ENCODE peak calls at places on chromosomes 5 and 9, in six cellular contexts. One of them, this sample, is unnamed.
A peak's percentile ranks its signal among the peaks of the same experiment; 100 is the strongest.

GRCh38 chr5:1312993-1313833 is 18.3 kb upstream of the TERT start:
- DNase-seq in tibial artery: peak; percentile 48
- DNase-seq in stomach: peak; percentile 23
- DNase-seq in MM.1S: peak; percentile 98
- DNase-seq in osteoblast: no peak
- DNase-seq in thyroid gland: no peak
- DNase-seq in this sample: no peak

GRCh38 chr9:1718836-1719235 is 296.3 kb upstream of the SMARCA2 start:
- DNase-seq in osteoblast: no peak
- DNase-seq in tibial artery: no peak
- DNase-seq in stomach: no peak
- DNase-seq in MM.1S: no peak
- DNase-seq in thyroid gland: no peak
- DNase-seq in this sample: no peak

GRCh38 chr5:9363026-9363793 is 182.7 kb downstream of the SEMA5A start:
- DNase-seq in osteoblast: no peak
- DNase-seq in stomach: no peak
- DNase-seq in thyroid gland: no peak
- DNase-seq in tibial artery: no peak
- DNase-seq in MM.1S: peak; percentile 74
- DNase-seq in this sample: no peak

GRCh38 chr9:130192600-130192999 is 20.4 kb downstream of the NCS1 start:
- DNase-seq in osteoblast: no peak
- DNase-seq in tibial artery: no peak
- DNase-seq in thyroid gland: no peak
- DNase-seq in MM.1S: no peak
- DNase-seq in stomach: no peak
- DNase-seq in this sample: no peak

GRCh38 chr5:68141494-68141893 is 74.1 kb upstream of the PIK3R1 start:
- DNase-seq in MM.1S: peak; percentile 32
- DNase-seq in thyroid gland: no peak
- DNase-seq in tibial artery: no peak
- DNase-seq in osteoblast: peak; percentile 66
- DNase-seq in stomach: no peak
- DNase-seq in this sample: no peak

GRCh38 chr5:139895647-139896046 is 100.0 kb downstream of the PSD2 start:
- DNase-seq in MM.1S: no peak
- DNase-seq in tibial artery: peak; percentile 16
- DNase-seq in stomach: no peak
- DNase-seq in thyroid gland: no peak
- DNase-seq in osteoblast: no peak
- DNase-seq in this sample: no peak

GRCh38 chr5:155878991-155879575 is 447.9 kb upstream of the SGCD start:
- DNase-seq in osteoblast: peak; percentile 35
- DNase-seq in tibial artery: no peak
- DNase-seq in stomach: no peak
- DNase-seq in MM.1S: no peak
- DNase-seq in thyroid gland: no peak
- DNase-seq in this sample: no peak

GRCh38 chr5:23977996-23978395 is 470.6 kb downstream of the PRDM9 start:
- DNase-seq in osteoblast: no peak
- DNase-seq in thyroid gland: no peak
- DNase-seq in tibial artery: no peak
- DNase-seq in MM.1S: peak; percentile 60
- DNase-seq in stomach: no peak
- DNase-seq in this sample: no peak

GRCh38 chr5:61974680-61975079 is 331.3 kb upstream of the KIF2A start:
- DNase-seq in MM.1S: peak; percentile 21
- DNase-seq in thyroid gland: no peak
- DNase-seq in osteoblast: no peak
- DNase-seq in stomach: no peak
- DNase-seq in tibial artery: no peak
- DNase-seq in this sample: no peak

GRCh38 chr9:92120138-92120537 is 4.9 kb upstream of the SPTLC1 start:
- DNase-seq in MM.1S: no peak
- DNase-seq in thyroid gland: no peak
- DNase-seq in tibial artery: no peak
- DNase-seq in osteoblast: no peak
- DNase-seq in stomach: no peak
- DNase-seq in this sample: no peak

GRCh38 chr9:17116400-17116837 is 18.4 kb upstream of the CNTLN start:
- DNase-seq in stomach: no peak
- DNase-seq in thyroid gland: no peak
- DNase-seq in MM.1S: peak; percentile 32
- DNase-seq in osteoblast: peak; percentile 71
- DNase-seq in tibial artery: no peak
- DNase-seq in this sample: no peak

GRCh38 chr5:138438724-138439536 is at the start of gene REEP2:
- DNase-seq in tibial artery: peak; percentile 69
- DNase-seq in thyroid gland: peak; percentile 57
- DNase-seq in stomach: peak; percentile 55
- DNase-seq in MM.1S: peak; percentile 65
- DNase-seq in osteoblast: peak; percentile 98
- DNase-seq in this sample: no peak

GRCh38 chr5:62922191-62922590 is 343.6 kb downstream of the LRRC70 start:
- DNase-seq in tibial artery: no peak
- DNase-seq in thyroid gland: no peak
- DNase-seq in osteoblast: no peak
- DNase-seq in MM.1S: no peak
- DNase-seq in stomach: no peak
- DNase-seq in this sample: no peak

GRCh38 chr9:75096796-75097195 is 8.5 kb downstream of the OSTF1 start:
- DNase-seq in MM.1S: no peak
- DNase-seq in osteoblast: no peak
- DNase-seq in tibial artery: no peak
- DNase-seq in thyroid gland: no peak
- DNase-seq in stomach: no peak
- DNase-seq in this sample: no peak

DNA sequence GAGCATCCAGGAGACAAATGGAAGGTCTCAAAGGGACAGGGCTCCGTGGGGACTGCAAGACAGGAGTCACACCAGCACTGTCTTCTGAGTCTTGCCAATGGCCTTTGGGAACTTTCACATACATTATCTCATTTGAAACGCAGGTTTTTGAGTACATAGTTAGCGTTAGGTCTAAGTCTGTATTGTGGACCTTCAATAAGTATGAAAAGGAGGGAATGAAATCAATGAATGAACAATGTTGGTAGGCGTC is 442 bp upstream of the DCTN4 start:
- DNase-seq in MM.1S: no peak
- DNase-seq in tibial artery: no peak
- DNase-seq in osteoblast: no peak
- DNase-seq in thyroid gland: no peak
- DNase-seq in stomach: no peak
- DNase-seq in this sample: no peak
- H3K4me1 ChIP-seq in MM.1S: peaks cover 11% of the 10 kb centered on the region
- H3K4me1 ChIP-seq in tibial artery: peaks cover 12% of the 10 kb centered on the region
- H3K4me1 ChIP-seq in osteoblast: peaks cover 28% of the 10 kb centered on the region
- H3K4me1 ChIP-seq in thyroid gland: peaks cover 18% of the 10 kb centered on the region
- H3K4me1 ChIP-seq in stomach: peaks cover 26% of the 10 kb centered on the region
- H3K4me1 ChIP-seq in this sample: peaks cover 4% of the 10 kb centered on the region

GRCh38 chr5:67012241-67012640 is 184.4 kb downstream of the CD180 start:
- DNase-seq in stomach: no peak
- DNase-seq in osteoblast: no peak
- DNase-seq in tibial artery: no peak
- DNase-seq in MM.1S: no peak
- DNase-seq in thyroid gland: no peak
- DNase-seq in this sample: no peak

GRCh38 chr5:67013719-67014118 is 182.9 kb downstream of the CD180 start:
- DNase-seq in tibial artery: no peak
- DNase-seq in MM.1S: no peak
- DNase-seq in thyroid gland: no peak
- DNase-seq in stomach: no peak
- DNase-seq in osteoblast: no peak
- DNase-seq in this sample: no peak

GRCh38 chr5:67014191-67014590 is 182.4 kb downstream of the CD180 start:
- DNase-seq in stomach: no peak
- DNase-seq in MM.1S: no peak
- DNase-seq in thyroid gland: no peak
- DNase-seq in tibial artery: no peak
- DNase-seq in osteoblast: no peak
- DNase-seq in this sample: no peak

GRCh38 chr5:67014957-67015400 is 181.6 kb downstream of the CD180 start:
- DNase-seq in osteoblast: no peak
- DNase-seq in tibial artery: no peak
- DNase-seq in MM.1S: no peak
- DNase-seq in stomach: peak; percentile 56
- DNase-seq in thyroid gland: peak; percentile 26
- DNase-seq in this sample: no peak

GRCh38 chr5:67015577-67016290 is 180.9 kb downstream of the CD180 start:
- DNase-seq in stomach: no peak
- DNase-seq in MM.1S: no peak
- DNase-seq in osteoblast: no peak
- DNase-seq in tibial artery: no peak
- DNase-seq in thyroid gland: no peak
- DNase-seq in this sample: no peak
- H3K4me3 ChIP-seq in stomach: peak overlapping the region; percentile 30
- H3K4me3 ChIP-seq in MM.1S: no peak overlapping the region
- H3K4me3 ChIP-seq in osteoblast: peak overlapping the region; percentile 56
- H3K4me3 ChIP-seq in tibial artery: peak overlapping the region; percentile 52
- H3K4me3 ChIP-seq in thyroid gland: no peak overlapping the region
- H3K4me3 ChIP-seq in this sample: no peak overlapping the region

GRCh38 chr9:70045452-70045851 is 1.8 kb downstream of the MAMDC2 start:
- DNase-seq in stomach: no peak
- DNase-seq in thyroid gland: no peak
- DNase-seq in tibial artery: no peak
- DNase-seq in MM.1S: no peak
- DNase-seq in osteoblast: peak; percentile 25
- DNase-seq in this sample: no peak
- H3K4me1 ChIP-seq in stomach: peaks cover 14% of the 10 kb centered on the region
- H3K4me1 ChIP-seq in thyroid gland: peaks cover 13% of the 10 kb centered on the region
- H3K4me1 ChIP-seq in tibial artery: peaks cover 71% of the 10 kb centered on the region
- H3K4me1 ChIP-seq in MM.1S: peaks cover 38% of the 10 kb centered on the region
- H3K4me1 ChIP-seq in osteoblast: peaks cover 29% of the 10 kb centered on the region
- H3K4me1 ChIP-seq in this sample: no peaks in the 10 kb centered on the region

GRCh38 chr5:177612215-177612673 is 12.3 kb downstream of the B4GALT7 start:
- DNase-seq in thyroid gland: no peak
- DNase-seq in tibial artery: no peak
- DNase-seq in stomach: no peak
- DNase-seq in osteoblast: no peak
- DNase-seq in MM.1S: no peak
- DNase-seq in this sample: no peak
- H3K4me3 ChIP-seq in thyroid gland: no peak overlapping the region
- H3K4me3 ChIP-seq in tibial artery: no peak overlapping the region
- H3K4me3 ChIP-seq in stomach: no peak overlapping the region
- H3K4me3 ChIP-seq in osteoblast: no peak overlapping the region
- H3K4me3 ChIP-seq in MM.1S: no peak overlapping the region
- H3K4me3 ChIP-seq in this sample: no peak overlapping the region

GRCh38 chr5:133890308-133890707 is 78.1 kb downstream of the C5orf15 start:
- DNase-seq in tibial artery: no peak
- DNase-seq in osteoblast: no peak
- DNase-seq in MM.1S: no peak
- DNase-seq in thyroid gland: no peak
- DNase-seq in stomach: no peak
- DNase-seq in this sample: no peak

GRCh38 chr5:133891390-133891789 is 77.0 kb downstream of the C5orf15 start:
- DNase-seq in MM.1S: no peak
- DNase-seq in stomach: no peak
- DNase-seq in osteoblast: no peak
- DNase-seq in thyroid gland: no peak
- DNase-seq in tibial artery: no peak
- DNase-seq in this sample: no peak

GRCh38 chr5:133888625-133888991 is 79.8 kb downstream of the C5orf15 start:
- DNase-seq in thyroid gland: no peak
- DNase-seq in osteoblast: no peak
- DNase-seq in MM.1S: no peak
- DNase-seq in stomach: no peak
- DNase-seq in tibial artery: no peak
- DNase-seq in this sample: no peak

GRCh38 chr5:133890776-133891280 is 77.6 kb downstream of the C5orf15 start:
- DNase-seq in tibial artery: no peak
- DNase-seq in thyroid gland: no peak
- DNase-seq in osteoblast: no peak
- DNase-seq in stomach: no peak
- DNase-seq in MM.1S: no peak
- DNase-seq in this sample: no peak

DNA sequence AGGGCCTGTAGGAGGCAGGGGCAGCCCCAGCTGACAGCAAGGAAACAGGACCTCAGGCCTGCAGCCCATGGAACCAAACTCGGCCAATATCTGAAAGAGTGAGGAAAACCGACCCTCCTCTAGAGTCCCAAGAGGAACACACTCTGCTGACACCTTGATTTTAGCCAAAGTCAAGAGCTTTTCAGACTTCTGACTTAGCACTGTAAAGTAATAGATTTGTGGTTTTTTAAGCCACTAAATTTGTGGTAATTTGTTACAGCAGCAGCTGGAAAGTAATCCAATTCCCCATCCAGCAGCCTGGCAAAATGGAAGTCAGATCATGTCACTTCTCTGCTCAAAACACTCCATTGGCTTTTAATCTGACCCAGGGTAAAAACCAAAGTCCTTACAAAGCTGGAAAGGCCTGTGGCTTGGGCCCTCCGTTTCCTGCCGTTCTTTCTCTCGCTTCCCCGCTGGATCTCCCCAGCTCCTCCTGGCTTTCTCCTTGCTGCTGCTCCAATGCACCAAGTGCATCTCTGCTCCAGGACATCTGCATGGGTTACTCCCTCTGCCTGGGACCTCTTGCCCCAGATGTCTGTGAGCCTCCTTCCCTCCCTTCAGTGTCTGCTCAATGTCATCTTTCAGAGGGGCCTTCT is 79.0 kb downstream of the C5orf15 start:
- DNase-seq in osteoblast: no peak
- DNase-seq in tibial artery: no peak
- DNase-seq in stomach: no peak
- DNase-seq in thyroid gland: no peak
- DNase-seq in MM.1S: no peak
- DNase-seq in this sample: no peak
- H3K4me1 ChIP-seq in osteoblast: no peaks in the 10 kb centered on the region
- H3K4me1 ChIP-seq in tibial artery: no peaks in the 10 kb centered on the region
- H3K4me1 ChIP-seq in stomach: no peaks in the 10 kb centered on the region
- H3K4me1 ChIP-seq in thyroid gland: no peaks in the 10 kb centered on the region
- H3K4me1 ChIP-seq in MM.1S: peaks cover 20% of the 10 kb centered on the region
- H3K4me1 ChIP-seq in this sample: no peaks in the 10 kb centered on the region

GRCh38 chr9:83473488-83473971 is 64.7 kb downstream of the FRMD3 start:
- DNase-seq in thyroid gland: no peak
- DNase-seq in tibial artery: no peak
- DNase-seq in osteoblast: no peak
- DNase-seq in stomach: no peak
- DNase-seq in MM.1S: peak; percentile 11
- DNase-seq in this sample: no peak
- H3K4me3 ChIP-seq in thyroid gland: no peak overlapping the region
- H3K4me3 ChIP-seq in tibial artery: no peak overlapping the region
- H3K4me3 ChIP-seq in osteoblast: peak overlapping the region; percentile 45
- H3K4me3 ChIP-seq in stomach: no peak overlapping the region
- H3K4me3 ChIP-seq in MM.1S: no peak overlapping the region
- H3K4me3 ChIP-seq in this sample: no peak overlapping the region

This sample was measured in lung.